ENCODE peak calls at places on chromosomes 16 and 17, in nine cellular contexts. Y is spleen, R is prostate gland, C is breast epithelium, F is GM23338, T is suprapubic skin, X is K562, Q is Panc1, E is HCT116. A is an unnamed sample.

GRCh38 chr17:80780381-80781187 is 211.1 kb upstream of the CHMP6 start:
- DNase-seq in Q (no peak), R (no peak), E (no peak), C (no peak), F (no peak), X (no peak), T (peak; percentile 41), Y (no peak), A (peak; percentile 39)

GRCh38 chr17:52027620-52028019 is 130.9 kb downstream of the CA10 start:
- DNase-seq in E (no peak), Y (no peak), C (no peak), T (no peak), X (no peak), Q (peak; percentile 2), R (no peak), F (no peak), A (no peak)

GRCh38 chr16:56910654-56911539 is 21.0 kb upstream of the HERPUD1 start:
- DNase-seq in C (no peak), X (no peak), R (no peak), Y (no peak), T (no peak), F (no peak), E (no peak), Q (no peak), A (peak; percentile 93)

GRCh38 chr17:30375661-30376060 is 3.1 kb upstream of the CPD start:
- DNase-seq in C (no peak), Y (no peak), F (no peak), E (no peak), X (peak; percentile 36), R (no peak), Q (no peak), T (no peak), A (no peak)

GRCh38 chr17:69474171-69474831 is 59.8 kb downstream of the MAP2K6 start:
- DNase-seq in Y (no peak), E (no peak), T (no peak), R (no peak), Q (no peak), C (no peak), X (no peak), F (no peak), A (no peak)

GRCh38 chr17:74968361-74968780 is 4.2 kb downstream of the HID1 start:
- DNase-seq in Q (no peak), C (peak; percentile 48), E (no peak), X (no peak), F (no peak), Y (no peak), T (no peak), R (no peak), A (no peak)

GRCh38 chr16:77548766-77549165 is 113.9 kb upstream of the ADAMTS18 start:
- DNase-seq in E (no peak), R (no peak), T (no peak), Y (no peak), Q (no peak), X (no peak), F (no peak), C (no peak), A (no peak)

GRCh38 chr16:9258423-9259051 is 167.1 kb downstream of the HAPSTR1 start:
- DNase-seq in Q (peak; percentile 8), R (peak; percentile 7), X (peak; percentile 64), F (peak; percentile 87), T (no peak), C (no peak), E (peak; percentile 34), Y (no peak), A (no peak)

GRCh38 chr17:17298108-17298507 is 5.1 kb upstream of the NT5M start:
- DNase-seq in X (no peak), Y (no peak), Q (no peak), T (no peak), R (no peak), F (no peak), E (no peak), C (no peak), A (no peak)

GRCh38 chr17:38674013-38674748 is 576 bp downstream of the EPOP start:
- DNase-seq in C (no peak), R (no peak), X (no peak), E (no peak), T (no peak), Q (no peak), F (peak; percentile 53), Y (peak; percentile 83), A (no peak)

GRCh38 chr17:47732399-47733046 is 513 bp upstream of the TBX21 start:
- DNase-seq in R (no peak), E (no peak), F (peak; percentile 23), Q (no peak), Y (peak; percentile 70), C (no peak), T (peak; percentile 48), X (no peak), A (no peak)

GRCh38 chr16:67396159-67396774 is 3.0 kb upstream of the TPPP3 start:
- DNase-seq in R (peak; percentile 57), Y (peak; percentile 74), E (peak; percentile 71), C (peak; percentile 69), Q (no peak), X (peak; percentile 94), F (peak; percentile 96), T (no peak), A (no peak)

GRCh38 chr16:19232988-19233387 is 52.5 kb upstream of the CLEC19A start:
- DNase-seq in R (no peak), F (no peak), T (no peak), Q (no peak), E (no peak), X (no peak), Y (no peak), C (no peak), A (no peak)

GRCh38 chr16:47019563-47019962 is 46.1 kb upstream of the DNAJA2 start:
- DNase-seq in R (no peak), C (no peak), T (no peak), F (no peak), Q (no peak), E (no peak), Y (no peak), X (no peak), A (no peak)

GRCh38 chr17:82418001-82418986 is at the start of the genes HEXD and OGFOD3:
- DNase-seq in Q (no peak), C (peak; percentile 73), Y (peak; percentile 97), E (peak; percentile 68), T (no peak), X (peak; percentile 91), R (peak; percentile 71), F (peak; percentile 92), A (peak; percentile 60)
- TF ChIP-seq POLR2AphosphoS5 in Q (peak; percentile 96), C (peak; percentile 89), Y (peak; percentile 88), E (peak; percentile 73), T (peak; percentile 28), X (peak; percentile 66), R (no peak), F (peak; percentile 89), A (peak; percentile 56)

GRCh38 chr16:29156511-29156910 is 171.7 kb downstream of the LAT start:
- DNase-seq in E (no peak), T (no peak), X (no peak), R (no peak), F (no peak), C (no peak), Y (no peak), Q (no peak), A (no peak)

GRCh38 chr16:29151317-29151716 is 166.5 kb downstream of the LAT start:
- DNase-seq in Q (no peak), X (no peak), F (no peak), T (no peak), E (no peak), C (no peak), R (no peak), Y (no peak), A (no peak)

GRCh38 chr16:29154100-29154499 is 169.2 kb downstream of the LAT start:
- DNase-seq in Q (no peak), R (no peak), T (no peak), E (no peak), Y (no peak), C (no peak), F (no peak), X (no peak), A (no peak)

GRCh38 chr16:29158031-29158430 is 173.2 kb downstream of the LAT start:
- DNase-seq in T (no peak), C (no peak), F (no peak), R (no peak), Q (no peak), Y (no peak), X (no peak), E (no peak), A (no peak)

GRCh38 chr16:29154676-29155121 is 169.8 kb downstream of the LAT start:
- DNase-seq in C (no peak), R (no peak), F (no peak), T (no peak), Q (no peak), X (no peak), E (no peak), Y (no peak), A (no peak)
- TF ChIP-seq POLR2AphosphoS5 in C (no peak), R (no peak), F (no peak), T (no peak), Q (no peak), X (no peak), E (no peak), Y (no peak), A (no peak)

GRCh38 chr16:7953360-7953759 is 620.7 kb downstream of the RBFOX1 start:
- DNase-seq in R (no peak), C (no peak), Q (no peak), E (no peak), T (no peak), X (no peak), F (no peak), Y (no peak), A (no peak)
- TF ChIP-seq POLR2AphosphoS5 in R (no peak), C (no peak), Q (no peak), E (no peak), T (no peak), X (no peak), F (no peak), Y (no peak), A (no peak)

GRCh38 chr17:49409066-49409465 is 5.6 kb downstream of the PHB1 start:
- DNase-seq in C (no peak), Q (no peak), Y (no peak), X (no peak), E (no peak), T (peak; percentile 40), F (no peak), R (no peak), A (no peak)

GRCh38 chr17:49414271-49414621 is 436 bp downstream of the PHB1 start:
- DNase-seq in Y (no peak), R (no peak), X (peak; percentile 32), C (no peak), E (no peak), F (no peak), Q (no peak), T (peak; percentile 65), A (no peak)

GRCh38 chr17:49414622-49415350 is at the start of gene PHB1:
- DNase-seq in R (peak; percentile 96), C (peak; percentile 95), X (peak; percentile 98), F (peak; percentile 99), T (peak; percentile 97), E (peak; percentile 98), Y (peak; percentile 97), Q (peak; percentile 92), A (peak; percentile 93)
- TF ChIP-seq POLR2AphosphoS5 in R (peak; percentile 99), C (peak; percentile 62), X (peak; percentile 57), F (peak; percentile 86), T (no peak), E (peak; percentile 90), Y (peak; percentile 72), Q (peak; percentile 84), A (peak; percentile 57)

DNA sequence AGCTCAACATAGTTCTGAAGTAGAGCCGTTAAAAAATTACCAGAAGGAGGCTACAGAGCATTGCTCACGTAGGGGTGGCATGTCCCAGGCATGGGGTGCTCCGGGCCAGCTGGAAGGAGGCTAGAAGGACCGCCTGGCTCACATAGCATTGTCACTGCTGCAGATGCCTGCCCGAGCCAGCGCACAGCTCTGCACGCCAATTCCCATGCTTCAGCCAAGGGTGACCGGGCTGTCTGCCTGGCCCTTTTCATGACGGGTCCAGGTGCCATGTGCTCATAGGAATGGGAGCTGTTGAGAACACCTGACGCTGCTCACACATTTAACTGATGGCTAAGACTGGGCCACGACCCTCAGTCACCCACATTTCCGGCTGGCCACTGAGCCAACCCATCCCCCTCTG is 228.9 kb upstream of the FOXF1 start:
- DNase-seq in X (no peak), R (no peak), F (no peak), T (no peak), E (no peak), Y (no peak), C (no peak), Q (no peak), A (no peak)
- TF ChIP-seq POLR2AphosphoS5 in X (no peak), R (no peak), F (no peak), T (no peak), E (no peak), Y (no peak), C (no peak), Q (no peak), A (no peak)

A was measured in HL-60.